ENCODE peak calls at places on chromosomes 5 and 9, in nine cellular contexts. N is NCI-H345; I is dorsolateral prefrontal cortex; X is T-helper 9 cell; B is ecto neural progenitor cell; V is natural killer cell treated with Interleukin-12 subunit alpha and Interleukin-12 subunit beta and Interleukin-15 and Interleukin-18, amount 100 ng/mL, for 72 hours; A is skeletal muscle cell; S is brain microvascular endothelial cell; P is activated T-helper 1 cell treated with anti-CD3 and anti-CD28 coated beads, Interleukin-12 subunit alpha, Interleukin-12 subunit beta, Interleukin-2, Interleukin-4 antibody, amounts not matched to agents 30 ng/mL and 10 ng/mL and 1 ng/mL, durations not matched to agents 14 hours and 24 hours and 36 hours. D is an unnamed sample.

GRCh38 chr9:127588740-127589506 is 23.2 kb upstream of the STXBP1 start:
- DNase-seq in N (no peak), I (no peak), X (no peak), B (no peak), V (no peak), A (no peak), S (no peak), P (no peak), D (no peak)

GRCh38 chr5:141711687-141712086 is 29.7 kb upstream of the ARAP3 start:
- DNase-seq in N (no peak), I (no peak), X (no peak), B (no peak), V (no peak), A (no peak), S (no peak), P (no peak), D (no peak)

GRCh38 chr9:116451500-116451899 is 235.6 kb upstream of the TRIM32 start:
- DNase-seq in N (no peak), I (no peak), X (no peak), B (no peak), V (no peak), A (no peak), S (no peak), P (no peak), D (no peak)

GRCh38 chr5:145237843-145238242 is 597.3 kb downstream of the PRELID2 start:
- DNase-seq in N (peak; percentile 78), I (no peak), X (no peak), B (peak; percentile 60), V (no peak), A (no peak), S (peak; percentile 53), P (no peak), D (no peak)

GRCh38 chr9:88776717-88777497 is 214.4 kb upstream of the S1PR3 start:
- DNase-seq in N (no peak), I (no peak), X (no peak), B (no peak), V (no peak), A (peak; percentile 86), S (peak; percentile 91), P (no peak), D (no peak)

GRCh38 chr5:9781882-9782281 is 151.7 kb upstream of the TAS2R1 start:
- DNase-seq in N (no peak), I (no peak), X (no peak), B (no peak), V (no peak), A (no peak), S (no peak), P (no peak), D (no peak)

GRCh38 chr5:77560677-77561263 is 68.7 kb upstream of the WDR41 start:
- DNase-seq in N (peak; percentile 60), I (no peak), X (no peak), B (no peak), V (no peak), A (peak; percentile 16), S (peak; percentile 42), P (no peak), D (peak; percentile 10)

GRCh38 chr5:54091416-54092130 is 218.8 kb downstream of the ARL15 start:
- DNase-seq in N (no peak), I (peak; percentile 86), X (no peak), B (no peak), V (no peak), A (no peak), S (no peak), P (no peak), D (no peak)

GRCh38 chr9:34125681-34126206 is 754 bp downstream of the DCAF12 start:
- DNase-seq in N (peak; percentile 8), I (no peak), X (no peak), B (peak; percentile 54), V (no peak), A (no peak), S (no peak), P (no peak), D (no peak)

GRCh38 chr5:179906795-179907569 is 715 bp downstream of the TBC1D9B start:
- DNase-seq in N (peak; percentile 13), I (peak; percentile 30), X (peak; percentile 16), B (peak; percentile 60), V (no peak), A (no peak), S (no peak), P (no peak), D (no peak)

GRCh38 chr5:82031220-82032119 is 59.6 kb downstream of the ATG10 start:
- DNase-seq in N (no peak), I (no peak), X (no peak), B (no peak), V (no peak), A (no peak), S (no peak), P (no peak), D (no peak)

GRCh38 chr5:157271740-157272271 is 5.9 kb downstream of the CYFIP2 start:
- DNase-seq in N (no peak), I (no peak), X (peak; percentile 77), B (no peak), V (peak; percentile 89), A (no peak), S (no peak), P (peak; percentile 85), D (no peak)

GRCh38 chr5:134417707-134418106 is 6.0 kb upstream of the CDKN2AIPNL start:
- DNase-seq in N (no peak), I (no peak), X (no peak), B (no peak), V (no peak), A (no peak), S (no peak), P (no peak), D (no peak)

GRCh38 chr5:10555134-10555733 is 8.6 kb upstream of the ANKRD33B start:
- DNase-seq in N (peak; percentile 91), I (no peak), X (no peak), B (no peak), V (no peak), A (peak; percentile 49), S (peak; percentile 54), P (no peak), D (no peak)

GRCh38 chr5:142611154-142611553 is 74.7 kb downstream of the FGF1 start:
- DNase-seq in N (peak; percentile 62), I (peak; percentile 74), X (peak; percentile 48), B (peak; percentile 78), V (no peak), A (no peak), S (peak; percentile 76), P (peak; percentile 44), D (peak; percentile 49)

GRCh38 chr5:157689942-157690689 is 18.8 kb downstream of the C5orf52 start:
- DNase-seq in N (no peak), I (no peak), X (no peak), B (no peak), V (no peak), A (no peak), S (no peak), P (no peak), D (no peak)

GRCh38 chr5:131473731-131474130 is 161.3 kb downstream of the RAPGEF6 start:
- DNase-seq in N (no peak), I (no peak), X (no peak), B (no peak), V (no peak), A (no peak), S (no peak), P (no peak), D (no peak)

GRCh38 chr9:34891386-34891785 is 66.7 kb upstream of the PHF24 start:
- DNase-seq in N (no peak), I (no peak), X (no peak), B (no peak), V (no peak), A (no peak), S (no peak), P (no peak), D (no peak)

GRCh38 chr9:124741149-124741548 is 30.0 kb downstream of the NR6A1 start:
- DNase-seq in N (no peak), I (no peak), X (no peak), B (no peak), V (no peak), A (no peak), S (no peak), P (no peak), D (no peak)

GRCh38 chr9:105375323-105375722 is 72.5 kb upstream of the FSD1L start:
- DNase-seq in N (no peak), I (no peak), X (no peak), B (no peak), V (no peak), A (no peak), S (no peak), P (no peak), D (no peak)

GRCh38 chr5:40486437-40487270 is 193.1 kb upstream of the PTGER4 start:
- DNase-seq in N (no peak), I (no peak), X (peak; percentile 18), B (no peak), V (peak; percentile 82), A (no peak), S (no peak), P (peak; percentile 63), D (no peak)

GRCh38 chr9:109956811-109957440 is 176.9 kb downstream of the PALM2AKAP2 start:
- DNase-seq in N (no peak), I (no peak), X (no peak), B (peak; percentile 35), V (no peak), A (no peak), S (no peak), P (no peak), D (no peak)

GRCh38 chr9:133135193-133135745 is 14.2 kb upstream of the RALGDS start:
- DNase-seq in N (peak; percentile 13), I (no peak), X (peak; percentile 53), B (no peak), V (no peak), A (peak; percentile 54), S (peak; percentile 83), P (peak; percentile 43), D (no peak)

GRCh38 chr5:68780299-68780960 is 313.4 kb upstream of the SLC30A5 start:
- DNase-seq in N (no peak), I (no peak), X (no peak), B (no peak), V (no peak), A (no peak), S (no peak), P (no peak), D (no peak)

GRCh38 chr5:97735209-97735608 is 552.2 kb upstream of the RIOK2 start:
- DNase-seq in N (no peak), I (no peak), X (no peak), B (no peak), V (no peak), A (peak; percentile 80), S (peak; percentile 84), P (no peak), D (no peak)

GRCh38 chr9:28051559-28051958 is 478.3 kb upstream of the C9orf72 start:
- DNase-seq in N (no peak), I (no peak), X (no peak), B (no peak), V (no peak), A (no peak), S (no peak), P (no peak), D (no peak)

GRCh38 chr9:130382636-130383349 is 62.0 kb upstream of the ASS1 start:
- DNase-seq in N (peak; percentile 74), I (no peak), X (no peak), B (no peak), V (no peak), A (no peak), S (no peak), P (no peak), D (no peak)

GRCh38 chr5:1380910-1381309 is 36.0 kb upstream of the CLPTM1L start:
- DNase-seq in N (no peak), I (no peak), X (no peak), B (no peak), V (no peak), A (no peak), S (no peak), P (no peak), D (no peak)

GRCh38 chr9:70761139-70761538 is 346.7 kb upstream of the KLF9 start:
- DNase-seq in N (peak; percentile 13), I (no peak), X (no peak), B (no peak), V (no peak), A (no peak), S (no peak), P (no peak), D (no peak)

GRCh38 chr5:178825444-178825843 is 34.3 kb upstream of the ZNF354B start:
- DNase-seq in N (no peak), I (no peak), X (no peak), B (no peak), V (no peak), A (no peak), S (no peak), P (no peak), D (no peak)

GRCh38 chr9:35060548-35061207 is 11.7 kb downstream of the VCP start:
- DNase-seq in N (no peak), I (no peak), X (no peak), B (no peak), V (no peak), A (no peak), S (no peak), P (no peak), D (no peak)